ENCODE peak calls at places on chromosomes 11 and 22, in five cellular contexts. One of them, this sample, is unnamed.
A peak's percentile ranks its signal among the peaks of the same experiment; 100 is the strongest.

GRCh38 chr11:66744485-66745355 is 15.7 kb upstream of the SPTBN2 start:
- DNase-seq in activated T-helper 1 cell treated with anti-CD3 and anti-CD28 coated beads, Interleukin-12 subunit alpha, Interleukin-12 subunit beta, Interleukin-2, Interleukin-4 antibody, amounts not matched to agents 30 ng/mL and 10 ng/mL and 1 ng/mL, durations not matched to agents 14 hours and 24 hours and 36 hours: peak; percentile 91
- DNase-seq in lower lobe of right lung: peak; percentile 91
- DNase-seq in A172: peak; percentile 55
- DNase-seq in iPS-NIHi11: peak; percentile 98
- DNase-seq in this sample: peak; percentile 94

GRCh38 chr11:115324569-115325432 is 179.4 kb downstream of the CADM1 start:
- DNase-seq in iPS-NIHi11: peak; percentile 67
- DNase-seq in lower lobe of right lung: no peak
- DNase-seq in activated T-helper 1 cell treated with anti-CD3 and anti-CD28 coated beads, Interleukin-12 subunit alpha, Interleukin-12 subunit beta, Interleukin-2, Interleukin-4 antibody, amounts not matched to agents 30 ng/mL and 10 ng/mL and 1 ng/mL, durations not matched to agents 14 hours and 24 hours and 36 hours: peak; percentile 20
- DNase-seq in A172: peak; percentile 22
- DNase-seq in this sample: no peak

GRCh38 chr11:95503047-95503446 is 272.0 kb upstream of the SESN3 start:
- DNase-seq in activated T-helper 1 cell treated with anti-CD3 and anti-CD28 coated beads, Interleukin-12 subunit alpha, Interleukin-12 subunit beta, Interleukin-2, Interleukin-4 antibody, amounts not matched to agents 30 ng/mL and 10 ng/mL and 1 ng/mL, durations not matched to agents 14 hours and 24 hours and 36 hours: no peak
- DNase-seq in A172: no peak
- DNase-seq in lower lobe of right lung: no peak
- DNase-seq in iPS-NIHi11: no peak
- DNase-seq in this sample: no peak

GRCh38 chr11:130816516-130816915 is 99.8 kb downstream of the SNX19 start:
- DNase-seq in A172: no peak
- DNase-seq in lower lobe of right lung: no peak
- DNase-seq in activated T-helper 1 cell treated with anti-CD3 and anti-CD28 coated beads, Interleukin-12 subunit alpha, Interleukin-12 subunit beta, Interleukin-2, Interleukin-4 antibody, amounts not matched to agents 30 ng/mL and 10 ng/mL and 1 ng/mL, durations not matched to agents 14 hours and 24 hours and 36 hours: no peak
- DNase-seq in iPS-NIHi11: no peak
- DNase-seq in this sample: no peak

GRCh38 chr22:37331034-37331428 is 48.7 kb downstream of the CYTH4 start:
- DNase-seq in A172: no peak
- DNase-seq in activated T-helper 1 cell treated with anti-CD3 and anti-CD28 coated beads, Interleukin-12 subunit alpha, Interleukin-12 subunit beta, Interleukin-2, Interleukin-4 antibody, amounts not matched to agents 30 ng/mL and 10 ng/mL and 1 ng/mL, durations not matched to agents 14 hours and 24 hours and 36 hours: no peak
- DNase-seq in iPS-NIHi11: no peak
- DNase-seq in lower lobe of right lung: no peak
- DNase-seq in this sample: no peak

GRCh38 chr22:36659762-36660509 is 43.6 kb downstream of the CACNG2 start:
- DNase-seq in A172: peak; percentile 91
- DNase-seq in activated T-helper 1 cell treated with anti-CD3 and anti-CD28 coated beads, Interleukin-12 subunit alpha, Interleukin-12 subunit beta, Interleukin-2, Interleukin-4 antibody, amounts not matched to agents 30 ng/mL and 10 ng/mL and 1 ng/mL, durations not matched to agents 14 hours and 24 hours and 36 hours: no peak
- DNase-seq in lower lobe of right lung: peak; percentile 93
- DNase-seq in iPS-NIHi11: peak; percentile 62
- DNase-seq in this sample: peak; percentile 98

GRCh38 chr11:91871791-91872190 is 352.8 kb upstream of the FAT3 start:
- DNase-seq in lower lobe of right lung: no peak
- DNase-seq in activated T-helper 1 cell treated with anti-CD3 and anti-CD28 coated beads, Interleukin-12 subunit alpha, Interleukin-12 subunit beta, Interleukin-2, Interleukin-4 antibody, amounts not matched to agents 30 ng/mL and 10 ng/mL and 1 ng/mL, durations not matched to agents 14 hours and 24 hours and 36 hours: no peak
- DNase-seq in iPS-NIHi11: no peak
- DNase-seq in A172: peak; percentile 79
- DNase-seq in this sample: no peak

GRCh38 chr11:69832561-69833413 is 13.6 kb upstream of the FGF3 start:
- DNase-seq in A172: no peak
- DNase-seq in activated T-helper 1 cell treated with anti-CD3 and anti-CD28 coated beads, Interleukin-12 subunit alpha, Interleukin-12 subunit beta, Interleukin-2, Interleukin-4 antibody, amounts not matched to agents 30 ng/mL and 10 ng/mL and 1 ng/mL, durations not matched to agents 14 hours and 24 hours and 36 hours: no peak
- DNase-seq in lower lobe of right lung: no peak
- DNase-seq in iPS-NIHi11: peak; percentile 64
- DNase-seq in this sample: peak; percentile 18

GRCh38 chr11:2779981-2780849 is 80.4 kb upstream of the KCNQ1OT1 start:
- DNase-seq in lower lobe of right lung: peak; percentile 49
- DNase-seq in A172: no peak
- DNase-seq in iPS-NIHi11: no peak
- DNase-seq in activated T-helper 1 cell treated with anti-CD3 and anti-CD28 coated beads, Interleukin-12 subunit alpha, Interleukin-12 subunit beta, Interleukin-2, Interleukin-4 antibody, amounts not matched to agents 30 ng/mL and 10 ng/mL and 1 ng/mL, durations not matched to agents 14 hours and 24 hours and 36 hours: no peak
- DNase-seq in this sample: peak; percentile 77

GRCh38 chr11:92380882-92381281 is 156.3 kb downstream of the FAT3 start:
- DNase-seq in A172: peak; percentile 72
- DNase-seq in lower lobe of right lung: no peak
- DNase-seq in activated T-helper 1 cell treated with anti-CD3 and anti-CD28 coated beads, Interleukin-12 subunit alpha, Interleukin-12 subunit beta, Interleukin-2, Interleukin-4 antibody, amounts not matched to agents 30 ng/mL and 10 ng/mL and 1 ng/mL, durations not matched to agents 14 hours and 24 hours and 36 hours: no peak
- DNase-seq in iPS-NIHi11: no peak
- DNase-seq in this sample: no peak

GRCh38 chr11:126194121-126194543 is 17.3 kb downstream of the RPUSD4 start:
- DNase-seq in lower lobe of right lung: no peak
- DNase-seq in iPS-NIHi11: peak; percentile 62
- DNase-seq in activated T-helper 1 cell treated with anti-CD3 and anti-CD28 coated beads, Interleukin-12 subunit alpha, Interleukin-12 subunit beta, Interleukin-2, Interleukin-4 antibody, amounts not matched to agents 30 ng/mL and 10 ng/mL and 1 ng/mL, durations not matched to agents 14 hours and 24 hours and 36 hours: no peak
- DNase-seq in A172: peak; percentile 28
- DNase-seq in this sample: no peak

GRCh38 chr11:110075822-110076208 is 17.4 kb upstream of the ZC3H12C start:
- DNase-seq in iPS-NIHi11: no peak
- DNase-seq in A172: no peak
- DNase-seq in lower lobe of right lung: no peak
- DNase-seq in activated T-helper 1 cell treated with anti-CD3 and anti-CD28 coated beads, Interleukin-12 subunit alpha, Interleukin-12 subunit beta, Interleukin-2, Interleukin-4 antibody, amounts not matched to agents 30 ng/mL and 10 ng/mL and 1 ng/mL, durations not matched to agents 14 hours and 24 hours and 36 hours: no peak
- DNase-seq in this sample: no peak

GRCh38 chr22:44309137-44309536 is 3.6 kb downstream of the SHISAL1 start:
- DNase-seq in activated T-helper 1 cell treated with anti-CD3 and anti-CD28 coated beads, Interleukin-12 subunit alpha, Interleukin-12 subunit beta, Interleukin-2, Interleukin-4 antibody, amounts not matched to agents 30 ng/mL and 10 ng/mL and 1 ng/mL, durations not matched to agents 14 hours and 24 hours and 36 hours: no peak
- DNase-seq in A172: peak; percentile 92
- DNase-seq in lower lobe of right lung: no peak
- DNase-seq in iPS-NIHi11: no peak
- DNase-seq in this sample: peak; percentile 68

GRCh38 chr11:129453293-129453721 is 77.7 kb downstream of the BARX2 start:
- DNase-seq in iPS-NIHi11: peak; percentile 58
- DNase-seq in A172: no peak
- DNase-seq in activated T-helper 1 cell treated with anti-CD3 and anti-CD28 coated beads, Interleukin-12 subunit alpha, Interleukin-12 subunit beta, Interleukin-2, Interleukin-4 antibody, amounts not matched to agents 30 ng/mL and 10 ng/mL and 1 ng/mL, durations not matched to agents 14 hours and 24 hours and 36 hours: no peak
- DNase-seq in lower lobe of right lung: no peak
- DNase-seq in this sample: no peak

GRCh38 chr22:41429232-41429945 is 17.2 kb downstream of the TOB2 start:
- DNase-seq in activated T-helper 1 cell treated with anti-CD3 and anti-CD28 coated beads, Interleukin-12 subunit alpha, Interleukin-12 subunit beta, Interleukin-2, Interleukin-4 antibody, amounts not matched to agents 30 ng/mL and 10 ng/mL and 1 ng/mL, durations not matched to agents 14 hours and 24 hours and 36 hours: no peak
- DNase-seq in A172: no peak
- DNase-seq in lower lobe of right lung: no peak
- DNase-seq in iPS-NIHi11: no peak
- DNase-seq in this sample: no peak

GRCh38 chr22:42365337-42365865 is 66.8 kb downstream of the NFAM1 start:
- DNase-seq in A172: no peak
- DNase-seq in lower lobe of right lung: no peak
- DNase-seq in activated T-helper 1 cell treated with anti-CD3 and anti-CD28 coated beads, Interleukin-12 subunit alpha, Interleukin-12 subunit beta, Interleukin-2, Interleukin-4 antibody, amounts not matched to agents 30 ng/mL and 10 ng/mL and 1 ng/mL, durations not matched to agents 14 hours and 24 hours and 36 hours: no peak
- DNase-seq in iPS-NIHi11: no peak
- DNase-seq in this sample: no peak

GRCh38 chr22:43263645-43264514 is 76.9 kb upstream of the TTLL12 start:
- DNase-seq in A172: peak; percentile 64
- DNase-seq in iPS-NIHi11: no peak
- DNase-seq in activated T-helper 1 cell treated with anti-CD3 and anti-CD28 coated beads, Interleukin-12 subunit alpha, Interleukin-12 subunit beta, Interleukin-2, Interleukin-4 antibody, amounts not matched to agents 30 ng/mL and 10 ng/mL and 1 ng/mL, durations not matched to agents 14 hours and 24 hours and 36 hours: peak; percentile 82
- DNase-seq in lower lobe of right lung: peak; percentile 71
- DNase-seq in this sample: peak; percentile 69

GRCh38 chr22:46087816-46088277 is 62.5 kb upstream of the PPARA start:
- DNase-seq in A172: no peak
- DNase-seq in iPS-NIHi11: peak; percentile 81
- DNase-seq in lower lobe of right lung: peak; percentile 80
- DNase-seq in activated T-helper 1 cell treated with anti-CD3 and anti-CD28 coated beads, Interleukin-12 subunit alpha, Interleukin-12 subunit beta, Interleukin-2, Interleukin-4 antibody, amounts not matched to agents 30 ng/mL and 10 ng/mL and 1 ng/mL, durations not matched to agents 14 hours and 24 hours and 36 hours: no peak
- DNase-seq in this sample: peak; percentile 94

GRCh38 chr22:18103527-18104269 is 6.9 kb upstream of the TUBA8 start:
- DNase-seq in iPS-NIHi11: no peak
- DNase-seq in A172: no peak
- DNase-seq in activated T-helper 1 cell treated with anti-CD3 and anti-CD28 coated beads, Interleukin-12 subunit alpha, Interleukin-12 subunit beta, Interleukin-2, Interleukin-4 antibody, amounts not matched to agents 30 ng/mL and 10 ng/mL and 1 ng/mL, durations not matched to agents 14 hours and 24 hours and 36 hours: no peak
- DNase-seq in lower lobe of right lung: no peak
- DNase-seq in this sample: no peak

This sample was measured in aorta.